ENCODE peak calls at places on chromosomes 6 and 20, in eight cellular contexts. I is mucosa of descending colon, D is transverse colon, S is adrenal gland, Y is mesothelial cell of epicardium, V is A549, R is ovary, A is fibroblast of the aortic adventitia. L is an unnamed sample.

GRCh38 chr6:13877116-13877515 is 47.6 kb upstream of the RNF182 start:
- DNase-seq in I (no peak), Y (no peak), R (no peak), D (no peak), A (peak), S (no peak), V (no peak), L (no peak)

GRCh38 chr6:14079971-14080370 is 37.6 kb upstream of the CD83 start:
- DNase-seq in S (no peak), D (no peak), I (no peak), R (no peak), Y (no peak), A (no peak), V (no peak), L (no peak)

GRCh38 chr6:140230282-140230681 is 855.8 kb upstream of the CITED2 start:
- DNase-seq in S (no peak), V (no peak), D (peak), Y (no peak), I (peak), R (no peak), A (no peak), L (no peak)

GRCh38 chr6:142756215-142756630 is 188.8 kb downstream of the HIVEP2 start:
- DNase-seq in S (no peak), I (no peak), D (no peak), V (no peak), Y (no peak), R (no peak), A (peak), L (peak)

GRCh38 chr20:24933266-24933908 is 15.7 kb upstream of the CST7 start:
- DNase-seq in Y (no peak), R (no peak), A (no peak), S (no peak), V (no peak), D (no peak), I (no peak), L (no peak)

GRCh38 chr6:109165392-109165964 is 70.2 kb downstream of the CEP57L1 start:
- DNase-seq in A (peak), R (no peak), S (peak), D (peak), Y (no peak), I (peak), V (no peak), L (peak)

GRCh38 chr6:139369068-139369467 is 5.4 kb downstream of the CITED2 start:
- DNase-seq in V (no peak), Y (no peak), A (no peak), S (no peak), R (no peak), D (no peak), I (no peak), L (no peak)

GRCh38 chr6:7902221-7902620 is 8.4 kb downstream of the TXNDC5 start:
- DNase-seq in A (no peak), I (no peak), V (no peak), S (no peak), R (no peak), Y (no peak), D (no peak), L (no peak)

GRCh38 chr6:154672086-154672485 is 61.1 kb upstream of the SCAF8 start:
- DNase-seq in R (no peak), V (no peak), D (no peak), I (no peak), Y (no peak), A (no peak), S (no peak), L (no peak)

DNA sequence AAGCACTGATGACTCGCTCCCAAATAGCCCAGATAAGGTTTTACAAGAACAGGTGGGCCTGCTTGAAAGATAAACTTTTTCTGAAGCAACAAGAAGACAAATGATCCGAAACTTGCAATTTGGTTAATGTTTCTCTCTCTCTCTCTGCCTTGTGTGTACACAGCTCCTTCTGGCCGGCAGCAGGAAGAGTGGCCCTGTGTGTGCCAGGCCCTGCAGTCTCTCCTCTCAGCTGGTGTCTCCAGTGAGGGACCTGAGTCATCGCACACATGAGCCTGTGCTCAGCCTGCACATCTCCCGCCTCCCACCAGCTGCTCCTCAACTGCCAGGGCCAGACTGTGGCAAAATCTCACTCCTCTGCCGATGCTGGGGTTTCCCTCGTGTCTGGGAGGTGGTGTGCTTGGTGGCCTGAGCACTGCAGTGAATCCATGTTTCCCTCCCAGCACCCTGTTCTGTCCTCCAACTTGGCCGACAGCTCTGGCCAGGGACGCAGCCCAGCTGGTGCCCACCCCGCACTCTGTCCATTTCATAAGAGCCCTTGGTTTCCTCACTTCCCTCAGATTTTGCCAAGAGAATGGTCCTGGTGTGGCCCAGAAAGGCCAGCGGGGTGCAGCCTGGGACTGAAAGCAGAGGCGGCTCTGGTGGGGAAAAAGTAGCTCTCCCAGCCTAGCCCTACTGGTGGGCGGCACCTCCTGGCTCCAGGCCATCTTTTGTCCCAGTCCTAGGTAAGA is 49.4 kb downstream of the ERMARD start:
- DNase-seq in Y (no peak), S (peak), I (no peak), V (peak), D (peak), R (no peak), A (peak), L (peak)
- TF ChIP-seq CTCF in Y (no peak), S (no peak), I (no peak), V (no peak), D (no peak), R (no peak), A (no peak), L (no peak)

GRCh38 chr6:146133866-146134265 is 105.0 kb downstream of the GRM1 start:
- DNase-seq in Y (no peak), V (no peak), R (no peak), S (no peak), I (no peak), D (no peak), A (no peak), L (no peak)
- TF ChIP-seq CTCF in Y (no peak), V (no peak), R (no peak), S (no peak), I (no peak), D (no peak), A (no peak), L (no peak)

GRCh38 chr6:73942581-73942980 is 246.6 kb downstream of the CD109 start:
- DNase-seq in Y (no peak), R (no peak), I (no peak), D (no peak), S (no peak), V (no peak), A (peak), L (peak)
- TF ChIP-seq CTCF in Y (no peak), R (no peak), I (no peak), D (no peak), S (no peak), V (no peak), A (no peak), L (peak)

GRCh38 chr20:36525620-36526365 is 15.5 kb upstream of the MYL9 start:
- DNase-seq in I (no peak), S (no peak), D (no peak), R (no peak), V (no peak), A (no peak), Y (no peak), L (no peak)
- TF ChIP-seq CTCF in I (no peak), S (no peak), D (no peak), R (no peak), V (no peak), A (no peak), Y (no peak), L (no peak)

DNA sequence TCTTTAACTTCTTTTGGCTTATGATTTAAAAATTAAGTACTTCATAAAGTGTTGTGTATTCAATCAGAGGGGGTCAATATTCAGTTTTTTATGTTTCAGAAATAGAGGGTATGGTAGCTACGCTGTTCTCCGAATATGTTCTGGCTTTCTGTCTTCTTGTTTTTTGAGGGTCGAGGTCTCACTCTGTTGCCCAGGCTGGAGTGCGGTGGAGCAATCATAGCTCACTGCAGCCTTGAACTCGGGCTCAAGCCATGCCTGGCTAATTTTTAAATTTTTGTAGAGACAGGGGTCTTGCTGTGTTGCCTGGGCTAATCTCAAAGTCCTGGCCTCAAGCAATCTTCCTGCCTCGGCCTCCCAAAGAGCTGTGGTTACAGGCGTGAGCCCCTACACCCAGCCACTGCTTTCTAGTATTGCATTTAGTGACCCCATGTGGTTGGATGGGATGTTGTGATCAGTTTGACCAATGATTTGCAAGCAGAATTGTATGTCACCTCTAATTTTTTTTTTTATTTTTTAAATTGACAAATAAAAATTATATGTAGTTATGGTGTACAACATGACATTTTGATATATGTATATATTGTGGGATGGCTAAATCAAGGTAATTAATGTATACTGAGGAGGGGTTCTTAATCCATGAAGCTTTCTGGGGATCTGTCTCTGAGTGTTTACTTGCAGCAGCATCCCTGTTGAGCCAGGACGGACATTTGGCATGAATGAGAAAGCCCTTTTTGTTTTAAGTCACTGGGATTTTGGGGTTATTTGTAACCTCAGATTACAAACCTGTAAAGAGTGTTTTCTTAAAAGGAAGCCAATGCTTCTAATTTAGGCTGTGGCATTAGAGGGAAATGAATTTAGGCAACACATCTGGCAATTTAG is 38.5 kb upstream of the DEK start:
- DNase-seq in A (peak), I (peak), D (no peak), Y (no peak), R (no peak), V (no peak), S (peak), L (no peak)
- TF ChIP-seq CTCF in A (no peak), I (no peak), D (peak), Y (no peak), R (no peak), V (peak), S (no peak), L (no peak)

GRCh38 chr6:44415424-44415823 is 27.9 kb downstream of the CDC5L start:
- DNase-seq in Y (no peak), A (no peak), I (peak), R (no peak), V (no peak), S (no peak), D (peak), L (peak)
- TF ChIP-seq CTCF in Y (no peak), A (no peak), I (no peak), R (no peak), V (no peak), S (no peak), D (no peak), L (no peak)

GRCh38 chr6:52663935-52664184 is 7.1 kb upstream of the TMEM14A start:
- DNase-seq in S (no peak), R (no peak), D (no peak), I (no peak), A (no peak), V (no peak), Y (no peak), L (no peak)

GRCh38 chr6:52664185-52664990 is 6.5 kb upstream of the TMEM14A start:
- DNase-seq in R (peak), S (peak), Y (peak), I (peak), A (peak), D (peak), V (peak), L (peak)

GRCh38 chr6:52662031-52662430 is 8.9 kb upstream of the TMEM14A start:
- DNase-seq in S (no peak), A (no peak), R (no peak), I (no peak), V (no peak), Y (no peak), D (no peak), L (no peak)

GRCh38 chr6:52661551-52661950 is 9.4 kb upstream of the TMEM14A start:
- DNase-seq in R (no peak), D (no peak), I (no peak), A (peak), S (no peak), V (no peak), Y (no peak), L (no peak)

DNA sequence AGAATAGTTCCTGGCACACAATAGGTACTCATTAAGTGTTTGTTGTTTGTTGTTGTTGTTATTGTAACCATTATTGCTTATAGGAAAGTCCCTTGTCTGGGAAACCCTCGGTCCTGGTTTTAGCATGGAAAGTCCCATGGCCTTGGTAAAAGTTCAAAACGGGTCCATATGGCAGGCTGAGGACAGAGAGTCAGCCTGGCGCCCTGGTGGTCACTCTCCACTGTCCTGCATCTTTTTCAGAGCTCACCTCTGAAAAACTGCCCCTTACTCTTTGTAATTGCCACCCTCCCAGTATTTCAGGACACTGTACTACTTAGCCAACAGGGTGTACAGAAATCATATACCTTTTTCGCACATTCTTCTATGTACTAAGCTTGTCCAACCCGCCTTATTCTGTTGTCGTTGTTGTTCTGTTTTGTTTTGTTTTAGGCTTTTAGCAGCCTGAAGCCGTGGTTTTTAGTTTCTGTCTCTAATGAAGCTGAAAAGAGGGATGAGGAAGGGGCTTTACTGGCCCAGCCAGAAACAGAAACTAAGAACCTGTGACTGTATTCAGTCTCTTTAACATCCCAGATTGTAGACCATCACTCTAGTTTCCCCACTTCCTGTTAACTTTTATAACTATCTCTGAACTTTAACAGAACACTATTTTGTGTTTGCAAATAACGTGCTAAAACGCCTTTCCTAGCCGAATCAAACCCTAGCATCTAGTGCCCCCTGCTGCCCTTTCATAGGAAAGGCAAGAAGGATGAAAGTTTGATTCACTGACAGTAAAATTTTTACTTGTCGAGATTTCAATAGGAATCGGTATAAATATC is 7.6 kb upstream of the TMEM14A start:
- DNase-seq in Y (peak), R (peak), D (peak), S (peak), A (peak), V (peak), I (peak), L (peak)
- TF ChIP-seq CTCF in Y (peak), R (peak), D (peak), S (peak), A (peak), V (peak), I (peak), L (peak)

DNA sequence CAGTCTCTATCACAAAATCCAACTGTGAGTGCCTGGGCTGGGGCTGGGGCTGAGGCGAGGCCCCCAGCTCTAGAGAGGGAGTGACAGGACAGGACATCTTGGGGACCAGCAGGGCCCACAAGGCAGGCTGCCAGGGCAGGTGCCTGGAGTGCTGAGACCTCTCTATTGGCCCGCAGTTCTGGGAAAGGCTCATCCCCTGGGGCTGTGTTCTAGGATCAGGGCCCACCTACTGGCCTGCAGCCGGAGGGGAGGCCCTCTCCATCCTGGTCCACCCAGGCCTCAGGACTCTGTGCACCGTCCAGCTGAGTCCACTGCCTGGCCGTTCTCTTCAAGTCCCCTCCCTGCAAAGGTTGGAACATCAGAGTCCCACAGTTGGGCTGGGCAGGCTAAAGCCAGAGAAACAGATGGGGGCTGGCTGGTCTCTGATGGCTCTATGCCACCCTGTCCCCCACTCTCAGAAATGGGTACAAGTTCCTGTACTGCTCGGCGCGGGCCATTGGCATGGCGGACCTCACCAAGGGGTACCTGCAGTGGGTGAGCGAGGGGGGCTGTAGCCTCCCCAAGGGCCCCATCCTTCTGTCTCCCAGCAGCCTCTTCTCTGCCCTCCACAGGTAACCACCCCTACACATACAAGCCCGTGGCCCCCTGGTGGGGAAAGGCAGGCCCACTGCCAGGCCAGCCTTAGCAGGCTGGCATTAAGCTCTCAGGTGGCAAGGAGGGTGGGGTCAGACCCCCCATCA is 9.0 kb downstream of the EMILIN3 start:
- DNase-seq in D (no peak), I (no peak), Y (no peak), S (no peak), V (no peak), A (no peak), R (no peak), L (no peak)
- TF ChIP-seq CTCF in D (no peak), I (no peak), Y (no peak), S (no peak), V (no peak), A (no peak), R (no peak), L (no peak)